ENCODE peak calls at places on chromosomes 13 and 19, in six cellular contexts. One of them, this sample, is unnamed. For H3K36me3, the result is how much of the 10 kb centered on the place peaks cover.

GRCh38 chr19:34676697-34677385 is at the start of gene SCGB2B2:
- DNase-seq in IMR-90: no peak
- DNase-seq in K562: no peak
- DNase-seq in GM23338: peak
- DNase-seq in H1: no peak
- DNase-seq in fibroblast of lung: no peak
- DNase-seq in this sample: no peak

GRCh38 chr13:98103942-98104880 is 38.7 kb upstream of the FARP1 start:
- DNase-seq in IMR-90: peak
- DNase-seq in K562: no peak
- DNase-seq in GM23338: peak
- DNase-seq in H1: no peak
- DNase-seq in fibroblast of lung: peak
- DNase-seq in this sample: peak

GRCh38 chr13:25463496-25463895 is 91.7 kb downstream of the ATP8A2 start:
- DNase-seq in IMR-90: peak
- DNase-seq in K562: no peak
- DNase-seq in GM23338: no peak
- DNase-seq in H1: no peak
- DNase-seq in fibroblast of lung: no peak
- DNase-seq in this sample: peak

GRCh38 chr13:100323937-100324336 is 235.0 kb downstream of the PCCA start:
- DNase-seq in IMR-90: peak
- DNase-seq in K562: no peak
- DNase-seq in GM23338: no peak
- DNase-seq in H1: no peak
- DNase-seq in fibroblast of lung: no peak
- DNase-seq in this sample: no peak

GRCh38 chr13:110123041-110123809 is 183.7 kb downstream of the COL4A1 start:
- DNase-seq in IMR-90: no peak
- DNase-seq in K562: no peak
- DNase-seq in GM23338: no peak
- DNase-seq in H1: no peak
- DNase-seq in fibroblast of lung: no peak
- DNase-seq in this sample: peak

GRCh38 chr19:7533925-7534480 is 1.5 kb upstream of the PNPLA6 start:
- DNase-seq in IMR-90: peak
- DNase-seq in K562: peak
- DNase-seq in GM23338: peak
- DNase-seq in H1: peak
- DNase-seq in fibroblast of lung: peak
- DNase-seq in this sample: peak

GRCh38 chr13:74128171-74128767 is 5.9 kb downstream of the KLF12 start:
- DNase-seq in IMR-90: peak
- DNase-seq in K562: no peak
- DNase-seq in GM23338: no peak
- DNase-seq in H1: no peak
- DNase-seq in fibroblast of lung: no peak
- DNase-seq in this sample: no peak

GRCh38 chr13:114130708-114131580 is 1.5 kb downstream of the RASA3 start:
- DNase-seq in IMR-90: peak
- DNase-seq in K562: peak
- DNase-seq in GM23338: peak
- DNase-seq in H1: no peak
- DNase-seq in fibroblast of lung: peak
- DNase-seq in this sample: peak

GRCh38 chr13:106390360-106390759 is 145.1 kb downstream of the EFNB2 start:
- DNase-seq in IMR-90: no peak
- DNase-seq in K562: no peak
- DNase-seq in GM23338: no peak
- DNase-seq in H1: no peak
- DNase-seq in fibroblast of lung: no peak
- DNase-seq in this sample: no peak

GRCh38 chr19:52322429-52322828 is 13.6 kb upstream of the ZNF610 start:
- DNase-seq in IMR-90: no peak
- DNase-seq in K562: no peak
- DNase-seq in GM23338: no peak
- DNase-seq in H1: no peak
- DNase-seq in fibroblast of lung: no peak
- DNase-seq in this sample: no peak

GRCh38 chr13:112722433-112723250 is 32.8 kb downstream of the ATP11A start:
- DNase-seq in IMR-90: peak
- DNase-seq in K562: peak
- DNase-seq in GM23338: peak
- DNase-seq in H1: no peak
- DNase-seq in fibroblast of lung: peak
- DNase-seq in this sample: peak

GRCh38 chr13:51801631-51802099 is 2.3 kb downstream of the DHRS12 start:
- DNase-seq in IMR-90: no peak
- DNase-seq in K562: no peak
- DNase-seq in GM23338: no peak
- DNase-seq in H1: no peak
- DNase-seq in fibroblast of lung: no peak
- DNase-seq in this sample: peak

GRCh38 chr19:7534531-7534980 is 961 bp upstream of the PNPLA6 start:
- DNase-seq in IMR-90: peak
- DNase-seq in K562: peak
- DNase-seq in GM23338: peak
- DNase-seq in H1: peak
- DNase-seq in fibroblast of lung: peak
- DNase-seq in this sample: peak

GRCh38 chr13:44155422-44156293 is 218.0 kb upstream of the SERP2 start:
- DNase-seq in IMR-90: peak
- DNase-seq in K562: no peak
- DNase-seq in GM23338: peak
- DNase-seq in H1: no peak
- DNase-seq in fibroblast of lung: peak
- DNase-seq in this sample: no peak

GRCh38 chr13:93249259-93249917 is 22.8 kb downstream of the GPC6 start:
- DNase-seq in IMR-90: peak
- DNase-seq in K562: no peak
- DNase-seq in GM23338: no peak
- DNase-seq in H1: no peak
- DNase-seq in fibroblast of lung: peak
- DNase-seq in this sample: peak

GRCh38 chr13:52695856-52696255 is 43.2 kb downstream of the SUGT1 start:
- DNase-seq in IMR-90: peak
- DNase-seq in K562: no peak
- DNase-seq in GM23338: no peak
- DNase-seq in H1: no peak
- DNase-seq in fibroblast of lung: peak
- DNase-seq in this sample: peak

GRCh38 chr19:58317481-58318072 is 9.2 kb upstream of the ZSCAN22 start:
- DNase-seq in IMR-90: peak
- DNase-seq in K562: peak
- DNase-seq in GM23338: peak
- DNase-seq in H1: no peak
- DNase-seq in fibroblast of lung: peak
- DNase-seq in this sample: no peak

GRCh38 chr19:2110822-2111221 is 14.1 kb downstream of the IZUMO4 start:
- DNase-seq in IMR-90: no peak
- DNase-seq in K562: no peak
- DNase-seq in GM23338: peak
- DNase-seq in H1: no peak
- DNase-seq in fibroblast of lung: no peak
- DNase-seq in this sample: no peak

GRCh38 chr13:86692291-86692690 is 893.1 kb upstream of the SLITRK6 start:
- DNase-seq in IMR-90: no peak
- DNase-seq in K562: no peak
- DNase-seq in GM23338: no peak
- DNase-seq in H1: no peak
- DNase-seq in fibroblast of lung: no peak
- DNase-seq in this sample: no peak

GRCh38 chr13:76503756-76504155 is 382.4 kb downstream of the KCTD12 start:
- DNase-seq in IMR-90: no peak
- DNase-seq in K562: no peak
- DNase-seq in GM23338: no peak
- DNase-seq in H1: no peak
- DNase-seq in fibroblast of lung: no peak
- DNase-seq in this sample: no peak

GRCh38 chr19:35491838-35492360 is 1.6 kb upstream of the KRTDAP start:
- DNase-seq in IMR-90: no peak
- DNase-seq in K562: no peak
- DNase-seq in GM23338: no peak
- DNase-seq in H1: no peak
- DNase-seq in fibroblast of lung: no peak
- DNase-seq in this sample: no peak

GRCh38 chr13:34358811-34359513 is 541.0 kb downstream of the RFC3 start:
- DNase-seq in IMR-90: peak
- DNase-seq in K562: no peak
- DNase-seq in GM23338: no peak
- DNase-seq in H1: no peak
- DNase-seq in fibroblast of lung: peak
- DNase-seq in this sample: peak

GRCh38 chr19:38700933-38701454 is 43.3 kb downstream of the CAPN12 start:
- DNase-seq in IMR-90: no peak
- DNase-seq in K562: no peak
- DNase-seq in GM23338: no peak
- DNase-seq in H1: no peak
- DNase-seq in fibroblast of lung: no peak
- DNase-seq in this sample: no peak

GRCh38 chr19:56841194-56841546 is 644 bp upstream of the PEG3 start:
- DNase-seq in IMR-90: no peak
- DNase-seq in K562: no peak
- DNase-seq in GM23338: no peak
- DNase-seq in H1: no peak
- DNase-seq in fibroblast of lung: no peak
- DNase-seq in this sample: no peak

GRCh38 chr19:1267441-1268391 is 1.4 kb upstream of the CIRBP start:
- DNase-seq in IMR-90: peak
- DNase-seq in K562: no peak
- DNase-seq in GM23338: no peak
- DNase-seq in H1: no peak
- DNase-seq in fibroblast of lung: no peak
- DNase-seq in this sample: no peak

GRCh38 chr19:11197291-11198174 is at the start of gene KANK2:
- DNase-seq in IMR-90: peak
- DNase-seq in K562: peak
- DNase-seq in GM23338: peak
- DNase-seq in H1: peak
- DNase-seq in fibroblast of lung: peak
- DNase-seq in this sample: peak
- H3K27ac ChIP-seq in IMR-90: peak
- H3K27ac ChIP-seq in K562: peak
- H3K27ac ChIP-seq in GM23338: peak
- H3K27ac ChIP-seq in H1: no peak
- H3K27ac ChIP-seq in fibroblast of lung: peak
- H3K27ac ChIP-seq in this sample: no peak

DNA sequence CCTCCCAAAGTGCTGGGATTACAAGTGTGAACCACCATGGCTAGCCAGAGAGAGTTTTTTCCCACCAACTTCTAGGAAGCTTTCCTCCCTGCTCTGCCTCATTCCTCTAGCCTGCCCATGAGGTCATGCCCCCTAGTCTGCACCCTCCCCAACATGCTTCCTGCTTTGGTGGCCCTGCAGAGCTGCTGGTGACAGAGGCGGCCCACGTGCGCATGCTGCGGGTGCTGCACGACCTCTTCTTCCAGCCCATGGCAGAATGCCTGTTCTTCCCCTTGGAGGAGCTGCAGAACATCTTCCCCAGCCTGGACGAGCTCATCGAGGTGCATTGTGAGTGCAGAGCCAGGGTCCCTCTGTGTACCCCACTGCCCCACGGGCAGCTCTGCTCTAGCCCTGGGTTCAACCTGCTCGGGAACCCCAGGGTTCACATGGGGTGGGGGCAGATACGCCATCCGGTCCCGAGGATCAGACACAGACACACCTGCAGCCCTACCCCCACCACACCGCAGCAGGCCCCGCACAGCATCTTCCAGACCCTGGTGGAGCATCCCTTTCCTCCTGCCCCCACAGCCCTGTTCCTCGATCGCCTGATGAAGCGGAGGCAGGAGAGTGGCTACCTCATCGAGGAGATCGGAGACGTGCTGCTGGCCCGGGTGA is 18.9 kb downstream of the ARHGEF1 start:
- DNase-seq in IMR-90: no peak
- DNase-seq in K562: no peak
- DNase-seq in GM23338: no peak
- DNase-seq in H1: no peak
- DNase-seq in fibroblast of lung: no peak
- DNase-seq in this sample: no peak
- H3K36me3 ChIP-seq in IMR-90: half or more
- H3K36me3 ChIP-seq in K562: half or more
- H3K36me3 ChIP-seq in GM23338: under half
- H3K36me3 ChIP-seq in H1: under half
- H3K36me3 ChIP-seq in fibroblast of lung: under half
- H3K36me3 ChIP-seq in this sample: under half

DNA sequence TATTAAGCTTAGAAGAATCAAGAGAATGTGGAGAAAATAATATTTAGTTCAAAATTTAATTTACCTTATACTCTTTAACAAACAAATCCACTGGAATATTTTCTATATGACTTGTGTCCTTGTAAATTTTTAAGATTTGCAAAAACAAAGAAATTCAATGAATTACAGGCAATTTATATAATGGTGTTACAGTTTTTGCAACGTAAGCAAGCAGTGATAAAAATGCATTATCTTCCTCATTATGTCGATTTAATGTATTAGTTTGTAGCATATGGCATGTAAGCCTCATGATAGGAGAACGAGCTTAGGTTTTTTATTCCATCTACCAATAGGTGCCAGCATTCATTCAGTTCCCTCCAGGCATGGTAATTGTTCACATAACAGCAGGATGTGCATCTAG is 100.0 kb upstream of the PCDH9 start:
- DNase-seq in IMR-90: no peak
- DNase-seq in K562: no peak
- DNase-seq in GM23338: no peak
- DNase-seq in H1: no peak
- DNase-seq in fibroblast of lung: no peak
- DNase-seq in this sample: no peak
- H3K4me2 ChIP-seq in IMR-90: no peak
- H3K4me2 ChIP-seq in K562: no peak
- H3K4me2 ChIP-seq in GM23338: no peak
- H3K4me2 ChIP-seq in H1: no peak
- H3K4me2 ChIP-seq in fibroblast of lung: no peak
- H3K4me2 ChIP-seq in this sample: no peak

DNA sequence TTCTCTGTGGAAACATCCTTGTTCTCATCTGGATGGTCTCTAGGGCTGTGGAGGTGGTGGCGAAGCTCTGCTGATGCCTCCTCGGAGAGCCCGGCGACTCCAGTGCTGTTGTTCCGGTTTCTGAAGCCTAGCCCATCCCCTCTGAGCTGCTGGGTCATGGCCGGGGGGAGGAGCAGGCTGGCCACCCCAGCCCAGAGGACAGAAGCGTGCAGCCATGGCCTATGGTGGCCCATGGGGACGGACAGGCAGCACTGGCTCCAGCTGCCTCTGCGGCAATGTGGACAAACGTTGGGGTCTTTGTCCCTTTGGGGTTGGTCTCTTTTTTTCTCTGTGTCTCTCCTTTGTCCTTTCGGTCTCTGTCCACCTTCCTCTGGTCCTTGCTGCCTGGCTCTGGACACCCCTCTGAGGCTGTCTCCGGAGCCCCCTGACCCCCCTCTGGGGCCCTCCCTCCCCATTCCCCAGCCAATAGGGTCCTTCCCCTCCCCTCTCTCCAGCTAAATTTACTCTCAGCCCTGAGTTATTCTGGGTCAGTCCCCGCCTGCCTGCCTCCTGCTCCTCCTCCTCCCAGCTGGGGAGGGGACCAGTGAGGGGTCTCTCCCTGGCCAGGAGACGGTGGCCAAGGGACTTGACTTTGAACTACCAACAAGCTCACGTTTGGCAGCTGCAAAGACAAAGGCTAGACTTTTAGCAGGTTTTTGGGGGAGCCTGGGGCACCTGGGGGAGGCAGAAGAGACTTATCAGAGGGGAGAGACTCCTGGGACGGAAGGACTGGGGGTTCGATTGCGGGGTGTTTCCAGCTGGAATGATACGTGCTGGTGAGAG is at the start of gene HRC:
- DNase-seq in IMR-90: no peak
- DNase-seq in K562: peak
- DNase-seq in GM23338: peak
- DNase-seq in H1: no peak
- DNase-seq in fibroblast of lung: no peak
- DNase-seq in this sample: no peak
- H3K27ac ChIP-seq in IMR-90: no peak
- H3K27ac ChIP-seq in K562: peak
- H3K27ac ChIP-seq in GM23338: no peak
- H3K27ac ChIP-seq in H1: no peak
- H3K27ac ChIP-seq in fibroblast of lung: no peak
- H3K27ac ChIP-seq in this sample: no peak

This sample was measured in mammary epithelial cell.